ENCODE peak calls at places on chromosomes 2 and 18, in ten cellular contexts. Y is esophagus squamous epithelium; S is CD8-positive, alpha-beta memory T cell; W is mesendoderm; X is transverse colon; V is psoas muscle; C is ovary; L is pancreas; A is MM.1S; E is colonic mucosa. M is an unnamed sample.

GRCh38 chr2:188322569-188323531 is 31.2 kb downstream of the GULP1 start:
- DNase-seq in C (no peak), S (no peak), L (no peak), X (no peak), A (no peak), E (no peak), Y (no peak), V (no peak), W (no peak), M (no peak)

GRCh38 chr2:10285578-10286198 is 17.0 kb upstream of the HPCAL1 start:
- DNase-seq in S (no peak), X (peak; percentile 58), V (peak; percentile 82), W (peak; percentile 56), L (peak; percentile 87), A (no peak), E (peak; percentile 53), C (no peak), Y (no peak), M (peak; percentile 75)

GRCh38 chr2:9021563-9022211 is 18.2 kb upstream of the MBOAT2 start:
- DNase-seq in E (no peak), L (no peak), V (no peak), X (no peak), S (no peak), A (no peak), C (no peak), Y (no peak), W (no peak), M (no peak)

GRCh38 chr18:42892181-42892580 is 223.3 kb downstream of the RIT2 start:
- DNase-seq in V (no peak), A (no peak), W (no peak), S (no peak), Y (no peak), C (no peak), E (no peak), X (no peak), L (no peak), M (no peak)

GRCh38 chr2:172540421-172540820 is 15.5 kb upstream of the PDK1 start:
- DNase-seq in X (no peak), W (no peak), Y (no peak), A (no peak), C (no peak), L (no peak), S (no peak), E (no peak), V (no peak), M (no peak)

GRCh38 chr2:10930731-10931516 is 19.2 kb downstream of the KCNF1 start:
- DNase-seq in L (no peak), Y (no peak), A (no peak), X (no peak), W (no peak), V (no peak), E (no peak), C (no peak), S (no peak), M (no peak)

GRCh38 chr2:240567872-240568677 is at the start of gene RNPEPL1:
- DNase-seq in A (peak; percentile 60), W (no peak), X (peak; percentile 62), S (peak; percentile 45), C (peak; percentile 63), Y (no peak), V (peak; percentile 59), L (peak; percentile 70), E (peak; percentile 57), M (peak; percentile 50)

GRCh38 chr18:46097853-46098615 is at the start of gene ATP5F1A:
- DNase-seq in A (peak; percentile 85), W (peak; percentile 92), Y (peak; percentile 34), E (peak; percentile 91), L (peak; percentile 81), X (peak; percentile 90), S (peak; percentile 81), V (peak; percentile 84), C (peak; percentile 91), M (peak; percentile 91)

GRCh38 chr2:172613610-172614231 is 57.8 kb downstream of the PDK1 start:
- DNase-seq in V (no peak), Y (no peak), C (no peak), L (no peak), S (no peak), E (no peak), W (no peak), A (no peak), X (peak; percentile 13), M (no peak)

GRCh38 chr2:98807221-98807620 is 76.3 kb upstream of the MGAT4A start:
- DNase-seq in A (no peak), S (no peak), E (no peak), V (no peak), L (no peak), Y (no peak), C (no peak), W (no peak), X (no peak), M (no peak)

GRCh38 chr18:9876867-9877654 is 8.7 kb upstream of the TXNDC2 start:
- DNase-seq in X (no peak), Y (no peak), V (no peak), S (no peak), L (no peak), E (no peak), C (peak; percentile 54), A (peak; percentile 69), W (peak; percentile 96), M (no peak)

GRCh38 chr2:96121414-96121813 is 5.0 kb upstream of the ADRA2B start:
- DNase-seq in V (no peak), S (no peak), L (no peak), C (no peak), Y (no peak), W (no peak), A (no peak), E (no peak), X (no peak), M (no peak)

GRCh38 chr18:13545955-13546354 is 180.4 kb downstream of the FAM210A start:
- DNase-seq in E (no peak), W (no peak), A (no peak), X (no peak), Y (no peak), S (no peak), V (no peak), C (no peak), L (no peak), M (no peak)

GRCh38 chr2:127609818-127610217 is 36.1 kb upstream of the GPR17 start:
- DNase-seq in Y (no peak), X (no peak), E (no peak), L (no peak), A (no peak), S (no peak), C (no peak), V (no peak), W (no peak), M (no peak)

GRCh38 chr2:179344970-179345369 is 80.3 kb upstream of the SESTD1 start:
- DNase-seq in E (no peak), C (no peak), Y (no peak), S (no peak), X (no peak), W (no peak), A (no peak), L (no peak), V (no peak), M (no peak)

DNA sequence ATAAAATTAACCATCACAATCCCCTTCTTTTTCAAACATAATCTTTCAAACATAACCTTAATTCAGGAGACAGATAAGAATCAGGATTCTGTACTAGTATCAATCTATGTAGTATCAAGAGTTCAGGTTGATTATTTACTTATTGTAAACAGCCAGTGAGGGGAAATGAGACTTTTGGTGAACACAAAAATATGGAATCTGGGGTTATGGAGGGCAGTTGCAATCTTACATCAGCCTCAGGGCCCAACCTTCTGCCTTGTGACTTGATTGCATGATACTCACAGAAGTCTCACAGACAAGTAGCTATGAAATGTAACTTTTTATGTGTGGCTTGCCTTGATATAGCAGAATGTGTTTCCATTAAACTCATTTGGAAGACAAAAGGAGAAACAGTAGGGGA is 262.7 kb upstream of the THSD7B start:
- DNase-seq in C (no peak), L (no peak), A (no peak), X (no peak), V (no peak), Y (no peak), E (no peak), S (no peak), W (no peak), M (no peak)
- H3K4me1 ChIP-seq in C (no peaks in the 10 kb centered on the region), L (no peaks in the 10 kb centered on the region), A (peaks cover 3% of the 10 kb centered on the region), X (no peaks in the 10 kb centered on the region), V (no peaks in the 10 kb centered on the region), Y (no peaks in the 10 kb centered on the region), E (no peaks in the 10 kb centered on the region), S (no peaks in the 10 kb centered on the region), W (no peaks in the 10 kb centered on the region), M (no peaks in the 10 kb centered on the region)

GRCh38 chr18:36305375-36305774 is 7.9 kb downstream of the FHOD3 start:
- DNase-seq in Y (no peak), C (no peak), X (no peak), V (no peak), E (no peak), L (no peak), S (no peak), W (no peak), A (no peak), M (no peak)
- H3K27me3 ChIP-seq in Y (no peaks in the 10 kb centered on the region), C (no peaks in the 10 kb centered on the region), X (peaks cover 5% of the 10 kb centered on the region), V (no peaks in the 10 kb centered on the region), E (no peaks in the 10 kb centered on the region), L (no peaks in the 10 kb centered on the region), S (no peaks in the 10 kb centered on the region), W (no peaks in the 10 kb centered on the region), A (no peaks in the 10 kb centered on the region), M (no peaks in the 10 kb centered on the region)

GRCh38 chr18:3265564-3266033 is 3.7 kb downstream of the MYL12B start:
- DNase-seq in E (no peak), C (no peak), S (no peak), A (no peak), L (no peak), X (no peak), W (peak; percentile 84), Y (no peak), V (no peak), M (no peak)
- H3K4me1 ChIP-seq in E (peaks cover 29% of the 10 kb centered on the region), C (peaks cover 25% of the 10 kb centered on the region), S (peaks cover 76% of the 10 kb centered on the region), A (peaks cover 12% of the 10 kb centered on the region), L (peaks cover 68% of the 10 kb centered on the region), X (peaks cover 73% of the 10 kb centered on the region), W (peaks cover 17% of the 10 kb centered on the region), Y (peaks cover 80% of the 10 kb centered on the region), V (peaks cover 80% of the 10 kb centered on the region), M (peaks cover 29% of the 10 kb centered on the region)

GRCh38 chr18:48950536-48951447 is at the start of gene SMAD7:
- DNase-seq in E (no peak), Y (no peak), C (peak; percentile 62), L (no peak), S (no peak), A (no peak), X (peak; percentile 50), V (peak; percentile 56), W (no peak), M (no peak)

GRCh38 chr18:48949606-48950535 is 894 bp downstream of the SMAD7 start:
- DNase-seq in V (no peak), L (peak; percentile 61), S (no peak), Y (no peak), C (peak; percentile 64), X (peak; percentile 52), E (peak; percentile 61), A (peak; percentile 58), W (peak; percentile 83), M (no peak)

GRCh38 chr18:48947583-48947982 is 3.2 kb downstream of the SMAD7 start:
- DNase-seq in X (no peak), W (no peak), L (peak; percentile 62), A (no peak), S (no peak), Y (no peak), C (no peak), V (peak; percentile 51), E (no peak), M (no peak)

GRCh38 chr18:48948112-48949050 is 2.4 kb downstream of the SMAD7 start:
- DNase-seq in V (peak; percentile 43), Y (no peak), L (no peak), E (peak; percentile 76), X (peak; percentile 70), W (peak; percentile 95), C (peak; percentile 57), S (no peak), A (peak; percentile 65), M (no peak)

GRCh38 chr18:48949051-48949605 is 1.6 kb downstream of the SMAD7 start:
- DNase-seq in W (no peak), E (peak; percentile 86), X (peak; percentile 82), A (peak; percentile 72), Y (no peak), S (peak; percentile 55), C (peak; percentile 57), L (peak; percentile 63), V (no peak), M (no peak)
- H3K27me3 ChIP-seq in W (no peaks in the 10 kb centered on the region), E (no peaks in the 10 kb centered on the region), X (no peaks in the 10 kb centered on the region), A (no peaks in the 10 kb centered on the region), Y (no peaks in the 10 kb centered on the region), S (no peaks in the 10 kb centered on the region), C (no peaks in the 10 kb centered on the region), L (no peaks in the 10 kb centered on the region), V (no peaks in the 10 kb centered on the region), M (no peaks in the 10 kb centered on the region)

M was measured in breast epithelium.